ENCODE peak calls at places on chromosome 19, in ten cellular contexts. O, Z, F, W, J, K, I, V, R and E are unnamed samples. For H3K9me3, the result is how much of the 10 kb centered on the place peaks cover.

GRCh38 chr19:14686411-14686810 is 3.4 kb upstream of the ZNF333 start:
- DNase-seq in O (no peak), Z (no peak), F (no peak), W (no peak), J (peak), K (no peak), I (no peak), V (no peak), R (no peak), E (no peak)

GRCh38 chr19:17264641-17264979 is at the start of gene USHBP1:
- DNase-seq in O (no peak), Z (no peak), F (no peak), W (peak), J (no peak), K (no peak), I (no peak), V (no peak), R (no peak), E (peak)

GRCh38 chr19:47257411-47258169 is 1.3 kb downstream of the CCDC9 start:
- DNase-seq in O (peak), Z (no peak), F (no peak), W (no peak), J (no peak), K (no peak), I (no peak), V (peak), R (no peak), E (peak)

GRCh38 chr19:17997969-17998826 is 9.8 kb upstream of the ARRDC2 start:
- DNase-seq in O (no peak), Z (no peak), F (no peak), W (no peak), J (no peak), K (no peak), I (no peak), V (no peak), R (no peak), E (no peak)

GRCh38 chr19:38898788-38899446 is 501 bp downstream of the SIRT2 start:
- DNase-seq in O (no peak), Z (peak), F (no peak), W (no peak), J (peak), K (no peak), I (no peak), V (no peak), R (no peak), E (no peak)

GRCh38 chr19:3722443-3723109 is 14.4 kb downstream of the TJP3 start:
- DNase-seq in O (no peak), Z (no peak), F (no peak), W (no peak), J (no peak), K (no peak), I (peak), V (no peak), R (peak), E (no peak)

GRCh38 chr19:10430505-10431253 is 10.3 kb downstream of the PDE4A start:
- DNase-seq in O (peak), Z (no peak), F (no peak), W (peak), J (peak), K (no peak), I (no peak), V (peak), R (peak), E (no peak)

GRCh38 chr19:43731346-43731745 is 15.5 kb downstream of the IRGC start:
- DNase-seq in O (no peak), Z (no peak), F (no peak), W (no peak), J (no peak), K (no peak), I (no peak), V (no peak), R (no peak), E (no peak)

GRCh38 chr19:14775855-14776254 is 2.5 kb downstream of the ADGRE2 start:
- DNase-seq in O (no peak), Z (no peak), F (no peak), W (peak), J (no peak), K (no peak), I (no peak), V (no peak), R (no peak), E (no peak)

GRCh38 chr19:35727956-35728706 is 10.3 kb downstream of the KMT2B start:
- DNase-seq in O (no peak), Z (no peak), F (no peak), W (no peak), J (no peak), K (no peak), I (no peak), V (no peak), R (no peak), E (no peak)

GRCh38 chr19:29643361-29643935 is 21.8 kb upstream of the PLEKHF1 start:
- DNase-seq in O (no peak), Z (no peak), F (no peak), W (no peak), J (no peak), K (no peak), I (no peak), V (no peak), R (no peak), E (no peak)

GRCh38 chr19:7488736-7489353 is at the start of gene PEX11G:
- DNase-seq in O (peak), Z (peak), F (peak), W (peak), J (peak), K (peak), I (peak), V (peak), R (peak), E (peak)

GRCh38 chr19:33110201-33110910 is 21.6 kb upstream of the WDR88 start:
- DNase-seq in O (no peak), Z (no peak), F (no peak), W (no peak), J (peak), K (no peak), I (no peak), V (no peak), R (no peak), E (no peak)

GRCh38 chr19:29858000-29858596 is 46.3 kb downstream of the CCNE1 start:
- DNase-seq in O (no peak), Z (no peak), F (no peak), W (no peak), J (no peak), K (peak), I (no peak), V (no peak), R (peak), E (peak)

GRCh38 chr19:17565611-17566010 is 10.2 kb downstream of the COLGALT1 start:
- DNase-seq in O (no peak), Z (no peak), F (no peak), W (no peak), J (no peak), K (no peak), I (no peak), V (no peak), R (no peak), E (no peak)

GRCh38 chr19:48881741-48882657 is 9.8 kb downstream of the PPP1R15A start:
- DNase-seq in O (no peak), Z (no peak), F (no peak), W (no peak), J (no peak), K (no peak), I (no peak), V (no peak), R (no peak), E (no peak)
- H3K27ac ChIP-seq in O (peak), Z (peak), F (no peak), W (no peak), J (no peak), K (no peak), I (no peak), V (peak), R (no peak), E (no peak)

DNA sequence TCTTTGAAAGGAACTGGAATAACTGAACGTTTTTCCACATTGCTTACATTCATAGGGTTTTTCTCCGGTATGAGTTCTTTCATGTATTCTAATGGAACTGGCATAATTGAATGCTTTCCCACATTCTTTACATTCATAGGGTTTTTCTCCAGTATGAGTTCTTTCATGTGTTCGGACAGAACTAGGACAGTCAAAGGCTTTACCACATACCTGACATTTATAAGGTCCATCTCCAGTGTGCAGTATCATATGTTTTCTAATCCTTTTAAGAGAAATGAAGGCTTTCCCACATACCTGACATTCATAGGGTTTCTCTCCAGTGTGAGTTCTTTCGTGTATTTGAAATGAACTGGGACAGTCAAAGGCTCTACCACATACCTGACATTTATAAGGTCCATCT is 24.7 kb downstream of the ZNF564 start:
- DNase-seq in O (no peak), Z (no peak), F (no peak), W (no peak), J (no peak), K (no peak), I (no peak), V (no peak), R (no peak), E (no peak)
- H3K9me3 ChIP-seq in O (half or more), Z (half or more), F (half or more), W (under half), J (under half), K (half or more), I (under half), V (half or more), R (under half), E (half or more)

GRCh38 chr19:40745402-40745780 is 4.9 kb downstream of the ACTMAP start:
- DNase-seq in O (no peak), Z (no peak), F (no peak), W (no peak), J (peak), K (no peak), I (no peak), V (no peak), R (no peak), E (no peak)
- H3K27ac ChIP-seq in O (peak), Z (peak), F (no peak), W (no peak), J (peak), K (no peak), I (no peak), V (peak), R (peak), E (no peak)

DNA sequence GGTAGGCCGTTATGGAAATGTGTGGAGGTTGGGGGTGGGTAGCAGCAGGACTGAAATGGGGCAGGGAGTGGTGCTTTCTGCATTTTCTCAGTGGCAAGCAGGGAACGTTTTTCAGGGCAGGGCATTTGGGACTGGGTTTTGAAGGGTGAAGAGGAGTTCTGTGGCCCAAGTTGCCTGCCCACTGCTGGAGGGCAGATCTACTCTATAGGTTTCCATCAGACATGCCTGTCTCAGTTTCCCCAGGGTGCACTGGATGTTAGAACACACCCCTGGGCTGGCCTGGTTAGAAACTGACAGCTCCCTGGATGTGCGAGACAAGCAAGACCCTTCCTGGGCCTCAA is 870 bp upstream of the GRIN3B start:
- DNase-seq in O (no peak), Z (no peak), F (no peak), W (no peak), J (no peak), K (no peak), I (no peak), V (no peak), R (no peak), E (no peak)
- H3K9me3 ChIP-seq in O (under half), Z (under half), F (under half), W (under half), J (under half), K (under half), I (under half), V (under half), R (under half), E (under half)

DNA sequence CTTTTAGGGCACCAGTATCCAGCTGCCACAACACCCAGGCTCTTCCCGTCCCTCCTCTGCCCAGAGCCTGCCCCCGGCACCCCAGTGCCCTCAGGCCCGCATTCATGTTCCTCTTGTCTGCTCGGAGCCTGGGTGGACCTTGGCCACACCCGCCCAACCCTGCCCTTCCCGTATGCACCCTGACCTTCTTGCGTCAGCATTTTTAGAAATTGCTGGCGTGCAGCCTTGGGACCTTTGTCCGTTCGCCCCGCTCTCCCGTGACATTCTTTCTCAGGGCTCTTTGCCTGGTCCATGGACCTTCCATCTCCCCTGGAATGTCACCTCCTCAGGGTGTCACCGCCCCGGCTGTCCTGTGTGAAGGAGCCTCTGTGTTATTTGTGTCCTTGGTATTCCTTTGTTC is 7.6 kb downstream of the NUCB1 start:
- DNase-seq in O (no peak), Z (no peak), F (no peak), W (no peak), J (no peak), K (no peak), I (no peak), V (no peak), R (no peak), E (no peak)
- H3K27ac ChIP-seq in O (no peak), Z (peak), F (no peak), W (no peak), J (no peak), K (no peak), I (no peak), V (no peak), R (no peak), E (no peak)